ENCODE peak calls at places on chromosomes 5 and 9, in nine cellular contexts. O is choroid plexus epithelial cell, H is kidney epithelial cell, E is BE2C, R is heart left ventricle, F is left lung, G is tibial artery, U is HFF-Myc, K is pancreas. D is an unnamed sample.

GRCh38 chr5:66807743-66808142 is 211.6 kb downstream of the MAST4 start:
- DNase-seq in U (peak), G (no peak), H (peak), K (no peak), F (no peak), E (peak), R (no peak), O (peak), D (peak)

GRCh38 chr9:137194388-137194787 is 5.9 kb downstream of the SSNA1 start:
- DNase-seq in F (no peak), U (no peak), K (peak), G (no peak), E (no peak), H (no peak), O (no peak), R (peak), D (peak)

GRCh38 chr9:134735441-134736175 is 94.0 kb downstream of the COL5A1 start:
- DNase-seq in R (peak), E (peak), H (no peak), F (peak), K (peak), G (peak), O (no peak), U (no peak), D (no peak)

GRCh38 chr5:142630927-142631539 is 54.9 kb downstream of the FGF1 start:
- DNase-seq in K (no peak), R (no peak), O (no peak), U (no peak), G (no peak), E (no peak), H (no peak), F (no peak), D (no peak)

GRCh38 chr9:137486545-137487453 is 27.7 kb upstream of the NSMF start:
- DNase-seq in F (peak), K (peak), U (no peak), O (no peak), E (no peak), R (peak), H (no peak), G (no peak), D (no peak)

GRCh38 chr5:55593115-55593472 is 58.3 kb upstream of the PLPP1 start:
- DNase-seq in H (no peak), G (no peak), U (no peak), R (no peak), O (peak), F (no peak), K (no peak), E (no peak), D (no peak)

GRCh38 chr9:3437031-3437430 is 88.8 kb downstream of the RFX3 start:
- DNase-seq in E (peak), R (no peak), G (no peak), H (no peak), K (no peak), O (no peak), F (no peak), U (no peak), D (peak)

GRCh38 chr5:8462565-8462964 is 593.6 kb downstream of the MTRR start:
- DNase-seq in H (no peak), R (no peak), F (no peak), O (no peak), E (no peak), G (no peak), K (no peak), U (no peak), D (no peak)

GRCh38 chr9:98523231-98523901 is 185.4 kb downstream of the GABBR2 start:
- DNase-seq in K (no peak), H (no peak), E (no peak), G (no peak), R (no peak), O (peak), F (no peak), U (no peak), D (no peak)

GRCh38 chr9:86241216-86241615 is 18.2 kb downstream of the C9orf153 start:
- DNase-seq in H (no peak), R (no peak), G (no peak), E (no peak), F (no peak), O (peak), K (no peak), U (no peak), D (no peak)

GRCh38 chr9:81047280-81047679 is 642.1 kb downstream of the TLE1 start:
- DNase-seq in G (no peak), K (no peak), F (no peak), O (no peak), H (no peak), R (no peak), U (no peak), E (no peak), D (no peak)

GRCh38 chr9:137828527-137829259 is 48.9 kb upstream of the CACNA1B start:
- DNase-seq in K (no peak), E (no peak), O (peak), G (no peak), F (no peak), U (no peak), H (no peak), R (no peak), D (no peak)

GRCh38 chr9:129989740-129990139 is 53.2 kb downstream of the FNBP1 start:
- DNase-seq in K (no peak), G (no peak), U (no peak), O (peak), H (peak), R (no peak), E (no peak), F (no peak), D (no peak)

GRCh38 chr9:129988607-129989361 is 54.2 kb downstream of the FNBP1 start:
- DNase-seq in E (no peak), G (no peak), F (no peak), O (no peak), H (no peak), R (no peak), U (no peak), K (no peak), D (no peak)

GRCh38 chr9:129987941-129988340 is 55.0 kb downstream of the FNBP1 start:
- DNase-seq in U (no peak), G (no peak), O (no peak), K (no peak), R (no peak), H (no peak), F (no peak), E (no peak), D (no peak)

GRCh38 chr9:129990269-129991005 is 52.6 kb downstream of the FNBP1 start:
- DNase-seq in F (no peak), O (no peak), H (no peak), R (no peak), U (no peak), K (no peak), E (no peak), G (no peak), D (no peak)

GRCh38 chr9:129989362-129989708 is 53.7 kb downstream of the FNBP1 start:
- DNase-seq in K (no peak), H (no peak), O (no peak), F (no peak), U (no peak), G (no peak), R (no peak), E (no peak), D (no peak)
- H3K4me3 ChIP-seq in K (no peak), H (no peak), O (no peak), F (no peak), U (no peak), G (no peak), R (no peak), E (no peak), D (no peak)

GRCh38 chr5:53645581-53645980 is 85.1 kb downstream of the NDUFS4 start:
- DNase-seq in K (no peak), G (no peak), U (no peak), H (no peak), E (no peak), R (no peak), O (no peak), F (no peak), D (no peak)
- TF ChIP-seq CTCF in K (no peak), G (no peak), U (no peak), H (no peak), E (no peak), R (no peak), O (no peak), F (no peak), D (no peak)

GRCh38 chr5:172878585-172879433 is 44.8 kb downstream of the ERGIC1 start:
- DNase-seq in R (no peak), O (peak), F (peak), E (no peak), G (peak), K (no peak), H (no peak), U (no peak), D (no peak)
- H3K4me3 ChIP-seq in R (no peak), O (no peak), F (no peak), E (no peak), G (peak), K (no peak), H (no peak), U (peak), D (no peak)

GRCh38 chr9:120913673-120914266 is 12.8 kb downstream of the TRAF1 start:
- DNase-seq in U (no peak), H (no peak), G (no peak), F (no peak), O (no peak), R (no peak), E (no peak), K (no peak), D (no peak)

GRCh38 chr9:120909904-120910303 is 16.7 kb downstream of the TRAF1 start:
- DNase-seq in K (no peak), R (no peak), G (no peak), O (no peak), U (no peak), E (no peak), H (no peak), F (no peak), D (no peak)

GRCh38 chr9:120912958-120913672 is 13.5 kb downstream of the TRAF1 start:
- DNase-seq in F (no peak), G (no peak), K (no peak), E (no peak), R (no peak), O (no peak), H (no peak), U (no peak), D (no peak)

GRCh38 chr9:120910643-120911042 is 16.0 kb downstream of the TRAF1 start:
- DNase-seq in H (no peak), E (no peak), K (no peak), G (no peak), R (no peak), O (no peak), U (no peak), F (no peak), D (no peak)

GRCh38 chr9:120911295-120911843 is 15.2 kb downstream of the TRAF1 start:
- DNase-seq in R (no peak), U (no peak), E (no peak), F (no peak), H (no peak), K (no peak), G (no peak), O (no peak), D (no peak)
- TF ChIP-seq CTCF in R (no peak), U (peak), E (no peak), F (no peak), H (no peak), K (no peak), G (no peak), O (no peak), D (no peak)

GRCh38 chr5:37207802-37208201 is 41.4 kb downstream of the CPLANE1 start:
- DNase-seq in U (no peak), O (no peak), K (no peak), F (no peak), H (no peak), E (no peak), R (no peak), G (no peak), D (no peak)

GRCh38 chr5:37212096-37212495 is 37.1 kb downstream of the CPLANE1 start:
- DNase-seq in E (no peak), O (no peak), F (no peak), U (no peak), H (no peak), G (no peak), R (no peak), K (no peak), D (no peak)

GRCh38 chr5:37206733-37207132 is 42.4 kb downstream of the CPLANE1 start:
- DNase-seq in G (no peak), K (no peak), R (no peak), H (no peak), F (no peak), U (no peak), E (no peak), O (peak), D (no peak)

GRCh38 chr5:37211661-37212060 is 37.5 kb downstream of the CPLANE1 start:
- DNase-seq in F (no peak), O (no peak), U (no peak), R (no peak), G (no peak), E (no peak), K (no peak), H (no peak), D (no peak)

GRCh38 chr5:37208883-37209808 is 40.0 kb downstream of the CPLANE1 start:
- DNase-seq in O (peak), E (peak), F (peak), H (no peak), R (peak), U (peak), G (no peak), K (no peak), D (no peak)
- H3K4me3 ChIP-seq in O (peak), E (peak), F (peak), H (peak), R (no peak), U (peak), G (peak), K (no peak), D (peak)

GRCh38 chr9:97470076-97470475 is 31.4 kb upstream of the TMOD1 start:
- DNase-seq in K (no peak), H (no peak), U (no peak), R (peak), F (no peak), O (no peak), G (no peak), E (peak), D (no peak)

GRCh38 chr9:97473717-97474116 is 27.7 kb upstream of the TMOD1 start:
- DNase-seq in G (no peak), F (no peak), O (no peak), E (no peak), K (no peak), U (no peak), R (no peak), H (no peak), D (no peak)

GRCh38 chr9:97474373-97474925 is 27.0 kb upstream of the TMOD1 start:
- DNase-seq in H (no peak), K (no peak), G (no peak), O (peak), R (no peak), F (no peak), U (no peak), E (no peak), D (no peak)

GRCh38 chr9:97462914-97463313 is 38.6 kb upstream of the TMOD1 start:
- DNase-seq in U (no peak), K (no peak), O (no peak), E (no peak), H (no peak), F (no peak), R (no peak), G (no peak), D (no peak)

GRCh38 chr9:97468658-97469448 is 32.6 kb upstream of the TMOD1 start:
- DNase-seq in G (peak), R (peak), F (no peak), H (no peak), E (peak), U (peak), K (peak), O (peak), D (peak)
- TF ChIP-seq CTCF in G (peak), R (peak), F (peak), H (peak), E (peak), U (peak), K (peak), O (peak), D (peak)

DNA sequence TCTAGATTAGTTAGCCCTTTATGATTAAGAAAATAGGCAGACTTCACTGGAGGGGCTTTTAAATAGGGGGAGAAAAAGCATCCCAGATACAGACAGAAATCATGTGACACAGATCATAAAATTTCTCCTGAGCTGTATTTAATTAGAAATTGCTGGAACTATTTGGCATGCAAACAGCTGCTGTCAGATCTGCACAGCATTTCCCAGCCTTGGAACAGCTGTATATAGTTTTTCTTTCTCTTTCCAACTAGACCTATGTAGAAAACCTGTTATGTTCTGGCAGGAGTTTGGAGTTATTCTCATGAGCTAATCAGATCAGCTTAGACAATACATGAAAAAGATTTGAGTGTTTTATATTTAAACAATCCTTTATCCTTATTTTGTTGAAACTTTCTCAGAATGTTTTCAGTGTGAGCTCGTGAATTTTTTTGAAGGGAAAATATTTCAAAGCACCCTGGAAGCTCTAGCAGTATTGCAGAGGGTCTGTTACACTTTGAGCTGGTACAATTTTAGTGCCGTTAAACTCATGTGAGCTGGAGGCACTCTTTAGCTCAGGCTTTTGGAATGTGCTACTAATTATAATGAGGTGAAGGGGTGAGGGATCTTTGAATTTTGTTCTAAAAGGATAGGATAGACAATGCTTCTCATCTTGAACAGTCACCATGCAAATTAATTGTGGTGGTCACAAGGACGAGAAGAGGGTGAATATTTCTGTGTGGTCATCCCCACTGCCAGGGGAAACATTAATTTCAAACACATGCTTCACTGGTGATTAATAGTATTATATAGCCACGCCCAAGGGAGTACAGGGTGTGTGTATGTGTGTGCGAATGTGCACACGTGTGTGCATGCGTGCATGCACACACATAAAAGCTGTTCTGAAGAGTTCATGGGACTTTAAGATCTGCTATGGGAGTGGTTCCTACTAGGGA is 239.4 kb upstream of the FBXL7 start:
- DNase-seq in R (no peak), U (no peak), E (no peak), F (no peak), O (peak), H (no peak), K (no peak), G (no peak), D (no peak)
- H3K4me3 ChIP-seq in R (no peak), U (no peak), E (no peak), F (no peak), O (no peak), H (no peak), K (no peak), G (no peak), D (no peak)

GRCh38 chr5:135833961-135834638 is 363 bp upstream of the SLC25A48 start:
- DNase-seq in E (no peak), U (no peak), O (peak), R (no peak), K (no peak), F (no peak), G (no peak), H (no peak), D (no peak)
- TF ChIP-seq CTCF in E (peak), U (peak), O (peak), R (peak), K (peak), F (peak), G (peak), H (peak), D (peak)